ENCODE peak calls at places on chromosome 10, in nine cellular contexts. H is NCI-H460; X is AG08395; M is thoracic aorta; Q is MV-4-11; R is activated CD4-positive, alpha-beta T cell treated with anti-CD3 and anti-CD28 coated beads, Interleukin-2, amount 10 ng/mL, durations not matched to agents 7 days and 5 days; J is SJSA1; F is NCI-H446; E is AG10803. S is an unnamed sample.

GRCh38 chr10:77249901-77250459 is 387.6 kb downstream of the KCNMA1 start:
- DNase-seq in R (no peak), H (no peak), F (peak), J (no peak), X (no peak), E (no peak), M (no peak), Q (no peak), S (no peak)

GRCh38 chr10:110643670-110644597 is at the start of gene RBM20:
- DNase-seq in X (no peak), F (no peak), H (peak), J (peak), M (no peak), Q (no peak), R (peak), E (no peak), S (no peak)

GRCh38 chr10:26311383-26311940 is 94.9 kb downstream of the GAD2 start:
- DNase-seq in J (no peak), F (no peak), X (no peak), H (no peak), E (no peak), Q (no peak), M (no peak), R (no peak), S (no peak)

GRCh38 chr10:86334515-86335085 is 32.0 kb downstream of the GRID1 start:
- DNase-seq in E (no peak), J (no peak), Q (no peak), X (no peak), F (no peak), R (no peak), M (no peak), H (no peak), S (no peak)

GRCh38 chr10:102678842-102679289 is 34.6 kb downstream of the TRIM8 start:
- DNase-seq in H (peak), E (peak), X (peak), F (no peak), R (no peak), M (no peak), Q (peak), J (peak), S (no peak)

GRCh38 chr10:687583-688286 is 1.7 kb downstream of the DIP2C start:
- DNase-seq in F (no peak), X (no peak), R (no peak), J (no peak), H (no peak), E (no peak), M (no peak), Q (no peak), S (no peak)

GRCh38 chr10:97048649-97049427 is 136.9 kb downstream of the SLIT1 start:
- DNase-seq in X (no peak), M (no peak), R (no peak), E (no peak), J (no peak), Q (no peak), H (no peak), F (no peak), S (no peak)

GRCh38 chr10:13945760-13946460 is 359.1 kb downstream of the PRPF18 start:
- DNase-seq in J (no peak), E (peak), F (no peak), H (no peak), M (no peak), X (no peak), Q (peak), R (no peak), S (no peak)

GRCh38 chr10:119461380-119461779 is 81.1 kb downstream of the RGS10 start:
- DNase-seq in Q (no peak), F (no peak), J (no peak), M (no peak), X (no peak), R (no peak), H (no peak), E (no peak), S (no peak)

GRCh38 chr10:20709708-20710107 is 187.4 kb downstream of the NEBL start:
- DNase-seq in R (no peak), Q (no peak), X (no peak), J (no peak), F (no peak), M (no peak), H (no peak), E (no peak), S (no peak)

GRCh38 chr10:130642926-130643325 is 506.7 kb downstream of the GLRX3 start:
- DNase-seq in Q (no peak), M (no peak), R (no peak), H (no peak), X (no peak), E (no peak), J (no peak), F (no peak), S (no peak)

GRCh38 chr10:58660577-58661255 is 148.0 kb downstream of the BICC1 start:
- DNase-seq in F (no peak), Q (peak), H (no peak), M (no peak), R (no peak), J (no peak), X (no peak), E (peak), S (no peak)

S was measured in CD4-positive, CD25-positive, alpha-beta regulatory T cell.